ENCODE peak calls at places on chromosome 5, in six cellular contexts. One of them, this sample, is unnamed. For H3K9me3 and H3K4me1, the result is how much of the 10 kb centered on the place peaks cover.

GRCh38 chr5:168047043-168047668 is 244.3 kb upstream of the WWC1 start:
- DNase-seq in SJSA1: peak
- DNase-seq in H1: peak
- DNase-seq in tibial nerve: no peak
- DNase-seq in pancreas: no peak
- DNase-seq in GM23248: peak
- DNase-seq in this sample: peak

GRCh38 chr5:159324097-159324760 is 6.1 kb downstream of the IL12B start:
- DNase-seq in SJSA1: no peak
- DNase-seq in H1: no peak
- DNase-seq in tibial nerve: no peak
- DNase-seq in pancreas: no peak
- DNase-seq in GM23248: peak
- DNase-seq in this sample: no peak

GRCh38 chr5:170278611-170279500 is 18.7 kb downstream of the LCP2 start:
- DNase-seq in SJSA1: no peak
- DNase-seq in H1: no peak
- DNase-seq in tibial nerve: no peak
- DNase-seq in pancreas: no peak
- DNase-seq in GM23248: no peak
- DNase-seq in this sample: peak

GRCh38 chr5:83715316-83716060 is 5.2 kb downstream of the HAPLN1 start:
- DNase-seq in SJSA1: no peak
- DNase-seq in H1: no peak
- DNase-seq in tibial nerve: no peak
- DNase-seq in pancreas: no peak
- DNase-seq in GM23248: peak
- DNase-seq in this sample: no peak

GRCh38 chr5:173736923-173737412 is 120.5 kb upstream of the BOD1 start:
- DNase-seq in SJSA1: no peak
- DNase-seq in H1: no peak
- DNase-seq in tibial nerve: no peak
- DNase-seq in pancreas: no peak
- DNase-seq in GM23248: no peak
- DNase-seq in this sample: no peak

GRCh38 chr5:77900691-77901090 is 124.6 kb upstream of the TBCA start:
- DNase-seq in SJSA1: no peak
- DNase-seq in H1: no peak
- DNase-seq in tibial nerve: no peak
- DNase-seq in pancreas: no peak
- DNase-seq in GM23248: no peak
- DNase-seq in this sample: no peak

GRCh38 chr5:5270958-5271605 is 131.0 kb downstream of the ADAMTS16 start:
- DNase-seq in SJSA1: peak
- DNase-seq in H1: no peak
- DNase-seq in tibial nerve: peak
- DNase-seq in pancreas: peak
- DNase-seq in GM23248: peak
- DNase-seq in this sample: no peak

GRCh38 chr5:145324101-145324500 is 511.0 kb downstream of the PRELID2 start:
- DNase-seq in SJSA1: no peak
- DNase-seq in H1: no peak
- DNase-seq in tibial nerve: no peak
- DNase-seq in pancreas: no peak
- DNase-seq in GM23248: no peak
- DNase-seq in this sample: no peak

GRCh38 chr5:34626036-34626435 is 30.1 kb upstream of the RAI14 start:
- DNase-seq in SJSA1: peak
- DNase-seq in H1: no peak
- DNase-seq in tibial nerve: no peak
- DNase-seq in pancreas: no peak
- DNase-seq in GM23248: peak
- DNase-seq in this sample: no peak

GRCh38 chr5:179231309-179231708 is 114.0 kb downstream of the ADAMTS2 start:
- DNase-seq in SJSA1: no peak
- DNase-seq in H1: no peak
- DNase-seq in tibial nerve: no peak
- DNase-seq in pancreas: no peak
- DNase-seq in GM23248: no peak
- DNase-seq in this sample: no peak

GRCh38 chr5:19690978-19691377 is 297.0 kb downstream of the CDH18 start:
- DNase-seq in SJSA1: no peak
- DNase-seq in H1: no peak
- DNase-seq in tibial nerve: no peak
- DNase-seq in pancreas: no peak
- DNase-seq in GM23248: no peak
- DNase-seq in this sample: no peak

GRCh38 chr5:7209583-7210139 is 186.3 kb upstream of the ADCY2 start:
- DNase-seq in SJSA1: no peak
- DNase-seq in H1: no peak
- DNase-seq in tibial nerve: peak
- DNase-seq in pancreas: no peak
- DNase-seq in GM23248: no peak
- DNase-seq in this sample: no peak

GRCh38 chr5:56152437-56152836 is 80.7 kb downstream of the ANKRD55 start:
- DNase-seq in SJSA1: no peak
- DNase-seq in H1: no peak
- DNase-seq in tibial nerve: no peak
- DNase-seq in pancreas: no peak
- DNase-seq in GM23248: no peak
- DNase-seq in this sample: peak

GRCh38 chr5:21711854-21712752 is 1141.0 kb downstream of the CDH12 start:
- DNase-seq in SJSA1: no peak
- DNase-seq in H1: no peak
- DNase-seq in tibial nerve: no peak
- DNase-seq in pancreas: no peak
- DNase-seq in GM23248: peak
- DNase-seq in this sample: no peak

GRCh38 chr5:145443366-145443765 is 391.8 kb downstream of the PRELID2 start:
- DNase-seq in SJSA1: no peak
- DNase-seq in H1: no peak
- DNase-seq in tibial nerve: no peak
- DNase-seq in pancreas: no peak
- DNase-seq in GM23248: no peak
- DNase-seq in this sample: no peak

GRCh38 chr5:150642567-150642927 is 2.1 kb downstream of the SYNPO start:
- DNase-seq in SJSA1: peak
- DNase-seq in H1: no peak
- DNase-seq in tibial nerve: peak
- DNase-seq in pancreas: no peak
- DNase-seq in GM23248: peak
- DNase-seq in this sample: no peak

GRCh38 chr5:124908603-124909451 is 162.4 kb upstream of the ZNF608 start:
- DNase-seq in SJSA1: no peak
- DNase-seq in H1: no peak
- DNase-seq in tibial nerve: no peak
- DNase-seq in pancreas: no peak
- DNase-seq in GM23248: peak
- DNase-seq in this sample: no peak

GRCh38 chr5:138370537-138370936 is 18.1 kb downstream of the KDM3B start:
- DNase-seq in SJSA1: no peak
- DNase-seq in H1: no peak
- DNase-seq in tibial nerve: no peak
- DNase-seq in pancreas: no peak
- DNase-seq in GM23248: peak
- DNase-seq in this sample: no peak

GRCh38 chr5:150217041-150217440 is 27.2 kb downstream of the SLC6A7 start:
- DNase-seq in SJSA1: no peak
- DNase-seq in H1: no peak
- DNase-seq in tibial nerve: no peak
- DNase-seq in pancreas: no peak
- DNase-seq in GM23248: no peak
- DNase-seq in this sample: no peak

GRCh38 chr5:170502692-170503091 is 1.1 kb upstream of the KCNIP1 start:
- DNase-seq in SJSA1: no peak
- DNase-seq in H1: no peak
- DNase-seq in tibial nerve: no peak
- DNase-seq in pancreas: no peak
- DNase-seq in GM23248: no peak
- DNase-seq in this sample: no peak

GRCh38 chr5:36585696-36586095 is 20.7 kb upstream of the SLC1A3 start:
- DNase-seq in SJSA1: no peak
- DNase-seq in H1: no peak
- DNase-seq in tibial nerve: no peak
- DNase-seq in pancreas: no peak
- DNase-seq in GM23248: no peak
- DNase-seq in this sample: no peak

GRCh38 chr5:84088996-84089395 is 295.7 kb downstream of the EDIL3 start:
- DNase-seq in SJSA1: peak
- DNase-seq in H1: no peak
- DNase-seq in tibial nerve: no peak
- DNase-seq in pancreas: no peak
- DNase-seq in GM23248: peak
- DNase-seq in this sample: peak

GRCh38 chr5:59769041-59769360 is 124.5 kb downstream of the PDE4D start:
- DNase-seq in SJSA1: no peak
- DNase-seq in H1: no peak
- DNase-seq in tibial nerve: no peak
- DNase-seq in pancreas: no peak
- DNase-seq in GM23248: peak
- DNase-seq in this sample: no peak

GRCh38 chr5:150512368-150512747 is 4.4 kb downstream of the NDST1 start:
- DNase-seq in SJSA1: no peak
- DNase-seq in H1: no peak
- DNase-seq in tibial nerve: peak
- DNase-seq in pancreas: no peak
- DNase-seq in GM23248: peak
- DNase-seq in this sample: no peak

GRCh38 chr5:88689662-88690351 is 193.2 kb downstream of the MEF2C start:
- DNase-seq in SJSA1: no peak
- DNase-seq in H1: no peak
- DNase-seq in tibial nerve: no peak
- DNase-seq in pancreas: no peak
- DNase-seq in GM23248: peak
- DNase-seq in this sample: no peak

GRCh38 chr5:133990396-133990795 is 14.4 kb downstream of the VDAC1 start:
- DNase-seq in SJSA1: no peak
- DNase-seq in H1: no peak
- DNase-seq in tibial nerve: no peak
- DNase-seq in pancreas: no peak
- DNase-seq in GM23248: no peak
- DNase-seq in this sample: no peak

GRCh38 chr5:60673329-60673728 is 26.6 kb downstream of the DEPDC1B start:
- DNase-seq in SJSA1: no peak
- DNase-seq in H1: no peak
- DNase-seq in tibial nerve: no peak
- DNase-seq in pancreas: no peak
- DNase-seq in GM23248: no peak
- DNase-seq in this sample: no peak

GRCh38 chr5:59126665-59127354 is 543.9 kb downstream of the RAB3C start:
- DNase-seq in SJSA1: no peak
- DNase-seq in H1: no peak
- DNase-seq in tibial nerve: no peak
- DNase-seq in pancreas: no peak
- DNase-seq in GM23248: peak
- DNase-seq in this sample: no peak

GRCh38 chr5:89435347-89435746 is 552.4 kb upstream of the MEF2C start:
- DNase-seq in SJSA1: no peak
- DNase-seq in H1: no peak
- DNase-seq in tibial nerve: no peak
- DNase-seq in pancreas: no peak
- DNase-seq in GM23248: no peak
- DNase-seq in this sample: peak

GRCh38 chr5:148002471-148002870 is 61.3 kb upstream of the SPINK5 start:
- DNase-seq in SJSA1: no peak
- DNase-seq in H1: no peak
- DNase-seq in tibial nerve: no peak
- DNase-seq in pancreas: no peak
- DNase-seq in GM23248: no peak
- DNase-seq in this sample: no peak
- H3K9me3 ChIP-seq in SJSA1: under half
- H3K9me3 ChIP-seq in H1: under half
- H3K9me3 ChIP-seq in tibial nerve: under half
- H3K9me3 ChIP-seq in pancreas: under half
- H3K9me3 ChIP-seq in GM23248: under half
- H3K9me3 ChIP-seq in this sample: under half

GRCh38 chr5:142821733-142822487 is 51.7 kb downstream of the ARHGAP26 start:
- DNase-seq in SJSA1: peak
- DNase-seq in H1: no peak
- DNase-seq in tibial nerve: no peak
- DNase-seq in pancreas: no peak
- DNase-seq in GM23248: peak
- DNase-seq in this sample: no peak

GRCh38 chr5:142821027-142821732 is 51.0 kb downstream of the ARHGAP26 start:
- DNase-seq in SJSA1: no peak
- DNase-seq in H1: no peak
- DNase-seq in tibial nerve: no peak
- DNase-seq in pancreas: no peak
- DNase-seq in GM23248: no peak
- DNase-seq in this sample: no peak

GRCh38 chr5:142819292-142819691 is 49.1 kb downstream of the ARHGAP26 start:
- DNase-seq in SJSA1: no peak
- DNase-seq in H1: no peak
- DNase-seq in tibial nerve: no peak
- DNase-seq in pancreas: no peak
- DNase-seq in GM23248: peak
- DNase-seq in this sample: no peak

GRCh38 chr5:142819816-142820215 is 49.6 kb downstream of the ARHGAP26 start:
- DNase-seq in SJSA1: no peak
- DNase-seq in H1: no peak
- DNase-seq in tibial nerve: no peak
- DNase-seq in pancreas: no peak
- DNase-seq in GM23248: peak
- DNase-seq in this sample: no peak

GRCh38 chr5:142820447-142820846 is 50.3 kb downstream of the ARHGAP26 start:
- DNase-seq in SJSA1: no peak
- DNase-seq in H1: no peak
- DNase-seq in tibial nerve: no peak
- DNase-seq in pancreas: no peak
- DNase-seq in GM23248: no peak
- DNase-seq in this sample: no peak
- H3K4me1 ChIP-seq in SJSA1: half or more
- H3K4me1 ChIP-seq in H1: under half
- H3K4me1 ChIP-seq in tibial nerve: half or more
- H3K4me1 ChIP-seq in pancreas: under half
- H3K4me1 ChIP-seq in GM23248: half or more
- H3K4me1 ChIP-seq in this sample: under half

GRCh38 chr5:14489643-14490042 is 91.9 kb upstream of the OTULINL start:
- DNase-seq in SJSA1: no peak
- DNase-seq in H1: no peak
- DNase-seq in tibial nerve: no peak
- DNase-seq in pancreas: no peak
- DNase-seq in GM23248: no peak
- DNase-seq in this sample: no peak
- H3K27ac ChIP-seq in SJSA1: no peak
- H3K27ac ChIP-seq in H1: no peak
- H3K27ac ChIP-seq in tibial nerve: peak
- H3K27ac ChIP-seq in pancreas: no peak
- H3K27ac ChIP-seq in GM23248: peak
- H3K27ac ChIP-seq in this sample: no peak

DNA sequence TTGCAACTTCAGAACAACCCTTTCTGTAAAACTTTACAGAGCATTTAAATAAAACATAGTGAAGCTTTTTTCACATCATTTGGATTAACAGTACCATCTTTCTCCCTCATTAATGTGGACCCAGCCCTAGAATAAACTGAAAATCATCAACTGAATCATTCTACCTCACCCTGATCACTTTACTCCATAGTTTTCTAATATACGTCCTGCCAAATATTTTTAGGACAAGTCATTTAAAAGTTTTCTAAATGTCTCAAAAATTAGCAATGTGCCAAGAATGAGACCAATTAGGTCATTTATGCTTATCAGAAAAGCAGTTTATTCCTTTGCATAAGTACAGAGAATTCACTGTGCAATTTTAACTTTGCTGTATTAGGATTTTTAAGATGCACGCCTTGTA is 284.4 kb downstream of the PIK3R1 start:
- DNase-seq in SJSA1: no peak
- DNase-seq in H1: no peak
- DNase-seq in tibial nerve: no peak
- DNase-seq in pancreas: no peak
- DNase-seq in GM23248: peak
- DNase-seq in this sample: no peak
- H3K9me3 ChIP-seq in SJSA1: under half
- H3K9me3 ChIP-seq in H1: under half
- H3K9me3 ChIP-seq in tibial nerve: under half
- H3K9me3 ChIP-seq in pancreas: under half
- H3K9me3 ChIP-seq in GM23248: under half
- H3K9me3 ChIP-seq in this sample: under half